ENCODE peak calls at places on chromosome 18, in six cellular contexts. One of them, this sample, is unnamed.

GRCh38 chr18:41655074-41655473 is 300.0 kb upstream of the PIK3C3 start:
- DNase-seq in heart right ventricle: no peak
- DNase-seq in ascending aorta: no peak
- DNase-seq in CD4-positive, CD25-positive, alpha-beta regulatory T cell: no peak
- DNase-seq in fibroblast of mammary gland: no peak
- DNase-seq in GM12865: no peak
- DNase-seq in this sample: no peak

GRCh38 chr18:25229080-25229479 is 122.9 kb downstream of the ZNF521 start:
- DNase-seq in heart right ventricle: peak; percentile 42
- DNase-seq in ascending aorta: no peak
- DNase-seq in CD4-positive, CD25-positive, alpha-beta regulatory T cell: no peak
- DNase-seq in fibroblast of mammary gland: peak; percentile 81
- DNase-seq in GM12865: no peak
- DNase-seq in this sample: peak; percentile 47

GRCh38 chr18:30971338-30971956 is 71.1 kb downstream of the DSC3 start:
- DNase-seq in heart right ventricle: no peak
- DNase-seq in ascending aorta: no peak
- DNase-seq in CD4-positive, CD25-positive, alpha-beta regulatory T cell: no peak
- DNase-seq in fibroblast of mammary gland: peak; percentile 33
- DNase-seq in GM12865: peak; percentile 47
- DNase-seq in this sample: peak; percentile 18

GRCh38 chr18:79856119-79857080 is 58.7 kb downstream of the KCNG2 start:
- DNase-seq in heart right ventricle: no peak
- DNase-seq in ascending aorta: no peak
- DNase-seq in CD4-positive, CD25-positive, alpha-beta regulatory T cell: no peak
- DNase-seq in fibroblast of mammary gland: peak; percentile 18
- DNase-seq in GM12865: peak; percentile 61
- DNase-seq in this sample: peak; percentile 55

GRCh38 chr18:77133920-77134496 is 1.4 kb upstream of the MBP start:
- DNase-seq in heart right ventricle: peak; percentile 53
- DNase-seq in ascending aorta: no peak
- DNase-seq in CD4-positive, CD25-positive, alpha-beta regulatory T cell: no peak
- DNase-seq in fibroblast of mammary gland: no peak
- DNase-seq in GM12865: peak; percentile 35
- DNase-seq in this sample: peak; percentile 77

GRCh38 chr18:23135679-23136325 is 517 bp downstream of the CABLES1 start:
- DNase-seq in heart right ventricle: no peak
- DNase-seq in ascending aorta: no peak
- DNase-seq in CD4-positive, CD25-positive, alpha-beta regulatory T cell: peak; percentile 7
- DNase-seq in fibroblast of mammary gland: no peak
- DNase-seq in GM12865: peak; percentile 53
- DNase-seq in this sample: no peak

GRCh38 chr18:26536032-26536431 is 12.3 kb downstream of the KCTD1 start:
- DNase-seq in heart right ventricle: no peak
- DNase-seq in ascending aorta: no peak
- DNase-seq in CD4-positive, CD25-positive, alpha-beta regulatory T cell: no peak
- DNase-seq in fibroblast of mammary gland: peak; percentile 28
- DNase-seq in GM12865: no peak
- DNase-seq in this sample: no peak

GRCh38 chr18:79950440-79951341 is 762 bp downstream of the SLC66A2 start:
- DNase-seq in heart right ventricle: no peak
- DNase-seq in ascending aorta: no peak
- DNase-seq in CD4-positive, CD25-positive, alpha-beta regulatory T cell: no peak
- DNase-seq in fibroblast of mammary gland: peak; percentile 12
- DNase-seq in GM12865: peak; percentile 41
- DNase-seq in this sample: no peak

GRCh38 chr18:77061946-77062517 is 70.6 kb downstream of the MBP start:
- DNase-seq in heart right ventricle: no peak
- DNase-seq in ascending aorta: no peak
- DNase-seq in CD4-positive, CD25-positive, alpha-beta regulatory T cell: no peak
- DNase-seq in fibroblast of mammary gland: no peak
- DNase-seq in GM12865: peak; percentile 87
- DNase-seq in this sample: no peak

GRCh38 chr18:2471523-2471922 is 99.8 kb downstream of the METTL4 start:
- DNase-seq in heart right ventricle: no peak
- DNase-seq in ascending aorta: no peak
- DNase-seq in CD4-positive, CD25-positive, alpha-beta regulatory T cell: no peak
- DNase-seq in fibroblast of mammary gland: no peak
- DNase-seq in GM12865: peak; percentile 21
- DNase-seq in this sample: peak; percentile 7

GRCh38 chr18:71116535-71116934 is 827.7 kb downstream of the SOCS6 start:
- DNase-seq in heart right ventricle: peak; percentile 14
- DNase-seq in ascending aorta: no peak
- DNase-seq in CD4-positive, CD25-positive, alpha-beta regulatory T cell: no peak
- DNase-seq in fibroblast of mammary gland: peak; percentile 17
- DNase-seq in GM12865: no peak
- DNase-seq in this sample: no peak

GRCh38 chr18:21703241-21703820 is 1.2 kb downstream of the ABHD3 start:
- DNase-seq in heart right ventricle: no peak
- DNase-seq in ascending aorta: no peak
- DNase-seq in CD4-positive, CD25-positive, alpha-beta regulatory T cell: peak; percentile 20
- DNase-seq in fibroblast of mammary gland: no peak
- DNase-seq in GM12865: peak; percentile 70
- DNase-seq in this sample: no peak

GRCh38 chr18:50277935-50278334 is 3.4 kb downstream of the MBD1 start:
- DNase-seq in heart right ventricle: no peak
- DNase-seq in ascending aorta: no peak
- DNase-seq in CD4-positive, CD25-positive, alpha-beta regulatory T cell: no peak
- DNase-seq in fibroblast of mammary gland: peak; percentile 81
- DNase-seq in GM12865: no peak
- DNase-seq in this sample: no peak

GRCh38 chr18:22999212-22999611 is 66.1 kb downstream of the RBBP8 start:
- DNase-seq in heart right ventricle: no peak
- DNase-seq in ascending aorta: no peak
- DNase-seq in CD4-positive, CD25-positive, alpha-beta regulatory T cell: no peak
- DNase-seq in fibroblast of mammary gland: peak; percentile 2
- DNase-seq in GM12865: no peak
- DNase-seq in this sample: no peak

GRCh38 chr18:45617284-45617683 is 2.0 kb downstream of the SLC14A2 start:
- DNase-seq in heart right ventricle: peak; percentile 59
- DNase-seq in ascending aorta: peak; percentile 78
- DNase-seq in CD4-positive, CD25-positive, alpha-beta regulatory T cell: no peak
- DNase-seq in fibroblast of mammary gland: peak; percentile 96
- DNase-seq in GM12865: no peak
- DNase-seq in this sample: no peak

GRCh38 chr18:65422544-65423136 is 328.2 kb upstream of the CDH7 start:
- DNase-seq in heart right ventricle: no peak
- DNase-seq in ascending aorta: no peak
- DNase-seq in CD4-positive, CD25-positive, alpha-beta regulatory T cell: no peak
- DNase-seq in fibroblast of mammary gland: no peak
- DNase-seq in GM12865: no peak
- DNase-seq in this sample: no peak

GRCh38 chr18:34159691-34160185 is 65.0 kb downstream of the NOL4 start:
- DNase-seq in heart right ventricle: no peak
- DNase-seq in ascending aorta: no peak
- DNase-seq in CD4-positive, CD25-positive, alpha-beta regulatory T cell: no peak
- DNase-seq in fibroblast of mammary gland: no peak
- DNase-seq in GM12865: no peak
- DNase-seq in this sample: no peak

GRCh38 chr18:77422974-77423373 is 173.3 kb downstream of the GALR1 start:
- DNase-seq in heart right ventricle: no peak
- DNase-seq in ascending aorta: no peak
- DNase-seq in CD4-positive, CD25-positive, alpha-beta regulatory T cell: no peak
- DNase-seq in fibroblast of mammary gland: peak; percentile 2
- DNase-seq in GM12865: no peak
- DNase-seq in this sample: no peak

GRCh38 chr18:68611301-68611700 is 103.6 kb downstream of the TMX3 start:
- DNase-seq in heart right ventricle: no peak
- DNase-seq in ascending aorta: no peak
- DNase-seq in CD4-positive, CD25-positive, alpha-beta regulatory T cell: no peak
- DNase-seq in fibroblast of mammary gland: no peak
- DNase-seq in GM12865: no peak
- DNase-seq in this sample: no peak

GRCh38 chr18:676747-677544 is 19.5 kb downstream of the TYMS start:
- DNase-seq in heart right ventricle: no peak
- DNase-seq in ascending aorta: no peak
- DNase-seq in CD4-positive, CD25-positive, alpha-beta regulatory T cell: no peak
- DNase-seq in fibroblast of mammary gland: no peak
- DNase-seq in GM12865: peak; percentile 60
- DNase-seq in this sample: no peak

GRCh38 chr18:79756826-79757225 is 40.9 kb upstream of the KCNG2 start:
- DNase-seq in heart right ventricle: no peak
- DNase-seq in ascending aorta: no peak
- DNase-seq in CD4-positive, CD25-positive, alpha-beta regulatory T cell: no peak
- DNase-seq in fibroblast of mammary gland: no peak
- DNase-seq in GM12865: no peak
- DNase-seq in this sample: no peak

GRCh38 chr18:24514439-24514838 is 54.0 kb downstream of the HRH4 start:
- DNase-seq in heart right ventricle: no peak
- DNase-seq in ascending aorta: no peak
- DNase-seq in CD4-positive, CD25-positive, alpha-beta regulatory T cell: no peak
- DNase-seq in fibroblast of mammary gland: peak; percentile 88
- DNase-seq in GM12865: peak; percentile 61
- DNase-seq in this sample: peak; percentile 33

GRCh38 chr18:10705786-10706185 is 180.0 kb downstream of the NAPG start:
- DNase-seq in heart right ventricle: no peak
- DNase-seq in ascending aorta: no peak
- DNase-seq in CD4-positive, CD25-positive, alpha-beta regulatory T cell: no peak
- DNase-seq in fibroblast of mammary gland: no peak
- DNase-seq in GM12865: no peak
- DNase-seq in this sample: no peak

GRCh38 chr18:24176727-24177416 is 38.0 kb downstream of the CABYR start:
- DNase-seq in heart right ventricle: peak; percentile 67
- DNase-seq in ascending aorta: no peak
- DNase-seq in CD4-positive, CD25-positive, alpha-beta regulatory T cell: peak; percentile 8
- DNase-seq in fibroblast of mammary gland: peak; percentile 60
- DNase-seq in GM12865: peak; percentile 85
- DNase-seq in this sample: peak; percentile 45

GRCh38 chr18:12990128-12990485 is 1.1 kb upstream of the CEP192 start:
- DNase-seq in heart right ventricle: no peak
- DNase-seq in ascending aorta: no peak
- DNase-seq in CD4-positive, CD25-positive, alpha-beta regulatory T cell: no peak
- DNase-seq in fibroblast of mammary gland: peak; percentile 18
- DNase-seq in GM12865: peak; percentile 46
- DNase-seq in this sample: peak; percentile 60

GRCh38 chr18:65091737-65092329 is 659.0 kb upstream of the CDH7 start:
- DNase-seq in heart right ventricle: no peak
- DNase-seq in ascending aorta: no peak
- DNase-seq in CD4-positive, CD25-positive, alpha-beta regulatory T cell: no peak
- DNase-seq in fibroblast of mammary gland: peak; percentile 2
- DNase-seq in GM12865: peak; percentile 12
- DNase-seq in this sample: peak; percentile 32

GRCh38 chr18:46220116-46220515 is 115.9 kb downstream of the HAUS1 start:
- DNase-seq in heart right ventricle: no peak
- DNase-seq in ascending aorta: no peak
- DNase-seq in CD4-positive, CD25-positive, alpha-beta regulatory T cell: no peak
- DNase-seq in fibroblast of mammary gland: peak; percentile 80
- DNase-seq in GM12865: no peak
- DNase-seq in this sample: no peak

GRCh38 chr18:10754128-10754527 is 228.3 kb downstream of the NAPG start:
- DNase-seq in heart right ventricle: no peak
- DNase-seq in ascending aorta: no peak
- DNase-seq in CD4-positive, CD25-positive, alpha-beta regulatory T cell: no peak
- DNase-seq in fibroblast of mammary gland: no peak
- DNase-seq in GM12865: no peak
- DNase-seq in this sample: no peak

GRCh38 chr18:67496469-67496868 is 20.1 kb downstream of the DSEL start:
- DNase-seq in heart right ventricle: no peak
- DNase-seq in ascending aorta: no peak
- DNase-seq in CD4-positive, CD25-positive, alpha-beta regulatory T cell: no peak
- DNase-seq in fibroblast of mammary gland: no peak
- DNase-seq in GM12865: no peak
- DNase-seq in this sample: no peak

GRCh38 chr18:27656167-27656778 is 471.2 kb upstream of the CHST9 start:
- DNase-seq in heart right ventricle: no peak
- DNase-seq in ascending aorta: no peak
- DNase-seq in CD4-positive, CD25-positive, alpha-beta regulatory T cell: no peak
- DNase-seq in fibroblast of mammary gland: no peak
- DNase-seq in GM12865: peak; percentile 28
- DNase-seq in this sample: no peak

GRCh38 chr18:52615321-52615720 is 275.3 kb downstream of the DCC start:
- DNase-seq in heart right ventricle: no peak
- DNase-seq in ascending aorta: no peak
- DNase-seq in CD4-positive, CD25-positive, alpha-beta regulatory T cell: no peak
- DNase-seq in fibroblast of mammary gland: no peak
- DNase-seq in GM12865: no peak
- DNase-seq in this sample: no peak
- H3K4me3 ChIP-seq in heart right ventricle: no peak overlapping the region
- H3K4me3 ChIP-seq in ascending aorta: no peak overlapping the region
- H3K4me3 ChIP-seq in CD4-positive, CD25-positive, alpha-beta regulatory T cell: no peak overlapping the region
- H3K4me3 ChIP-seq in fibroblast of mammary gland: no peak overlapping the region
- H3K4me3 ChIP-seq in GM12865: no peak overlapping the region
- H3K4me3 ChIP-seq in this sample: no peak overlapping the region

GRCh38 chr18:35582899-35583558 is 1.5 kb downstream of the GALNT1 start:
- DNase-seq in heart right ventricle: no peak
- DNase-seq in ascending aorta: no peak
- DNase-seq in CD4-positive, CD25-positive, alpha-beta regulatory T cell: no peak
- DNase-seq in fibroblast of mammary gland: peak; percentile 25
- DNase-seq in GM12865: peak; percentile 26
- DNase-seq in this sample: peak; percentile 48
- H3K4me3 ChIP-seq in heart right ventricle: peak overlapping the region; percentile 83
- H3K4me3 ChIP-seq in ascending aorta: peak overlapping the region; percentile 67
- H3K4me3 ChIP-seq in CD4-positive, CD25-positive, alpha-beta regulatory T cell: peak overlapping the region; percentile 81
- H3K4me3 ChIP-seq in fibroblast of mammary gland: peak overlapping the region; percentile 73
- H3K4me3 ChIP-seq in GM12865: no peak overlapping the region
- H3K4me3 ChIP-seq in this sample: no peak overlapping the region

DNA sequence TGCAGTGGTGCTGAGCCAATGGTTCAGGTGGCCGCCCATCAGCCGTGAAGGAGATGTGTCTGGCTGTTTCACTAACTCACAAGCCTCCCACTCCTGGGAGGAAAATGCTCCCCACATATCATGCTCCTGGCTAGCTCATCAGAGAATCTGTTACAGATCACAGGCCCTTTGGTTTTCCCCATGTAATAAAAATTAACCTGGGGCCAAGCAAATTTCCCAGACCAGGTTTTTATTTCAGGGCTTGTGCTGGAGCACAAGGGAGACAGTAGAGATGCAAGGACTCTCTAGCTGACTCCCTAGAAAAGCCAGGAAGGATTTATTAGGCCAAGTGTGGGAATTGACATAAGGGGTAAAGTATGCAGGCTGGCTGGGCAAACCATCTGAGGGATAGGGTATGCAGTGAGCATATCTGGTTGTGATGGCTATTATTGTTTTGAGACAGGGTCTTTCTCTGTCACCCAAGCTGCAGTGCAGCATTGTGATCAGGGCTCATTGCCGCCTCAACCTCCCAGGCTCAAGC is 40.6 kb upstream of the CCBE1 start:
- DNase-seq in heart right ventricle: no peak
- DNase-seq in ascending aorta: no peak
- DNase-seq in CD4-positive, CD25-positive, alpha-beta regulatory T cell: no peak
- DNase-seq in fibroblast of mammary gland: no peak
- DNase-seq in GM12865: no peak
- DNase-seq in this sample: no peak
- H3K4me3 ChIP-seq in heart right ventricle: no peak overlapping the region
- H3K4me3 ChIP-seq in ascending aorta: no peak overlapping the region
- H3K4me3 ChIP-seq in CD4-positive, CD25-positive, alpha-beta regulatory T cell: no peak overlapping the region
- H3K4me3 ChIP-seq in fibroblast of mammary gland: no peak overlapping the region
- H3K4me3 ChIP-seq in GM12865: no peak overlapping the region
- H3K4me3 ChIP-seq in this sample: no peak overlapping the region

DNA sequence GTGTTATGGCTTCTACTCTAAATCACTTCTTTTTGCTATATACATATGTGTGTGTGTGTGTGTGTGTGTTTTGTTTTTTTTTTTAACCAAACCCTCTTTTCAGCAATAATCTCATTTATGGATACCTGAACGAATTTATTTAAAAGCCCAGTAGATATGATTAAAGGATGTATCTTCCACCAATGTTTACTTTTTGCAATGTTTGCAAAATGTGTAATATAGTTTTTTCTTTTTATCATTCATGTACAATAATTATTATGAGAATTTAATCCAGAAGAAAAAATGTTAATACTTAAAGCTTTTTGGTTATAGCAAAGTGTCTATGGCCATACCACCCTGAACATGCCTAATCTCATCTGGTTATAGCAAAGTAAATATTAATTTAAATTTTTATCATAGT is 1.6 kb upstream of the CNDP2 start:
- DNase-seq in heart right ventricle: no peak
- DNase-seq in ascending aorta: no peak
- DNase-seq in CD4-positive, CD25-positive, alpha-beta regulatory T cell: no peak
- DNase-seq in fibroblast of mammary gland: no peak
- DNase-seq in GM12865: no peak
- DNase-seq in this sample: no peak
- H3K4me3 ChIP-seq in heart right ventricle: no peak overlapping the region
- H3K4me3 ChIP-seq in ascending aorta: no peak overlapping the region
- H3K4me3 ChIP-seq in CD4-positive, CD25-positive, alpha-beta regulatory T cell: no peak overlapping the region
- H3K4me3 ChIP-seq in fibroblast of mammary gland: no peak overlapping the region
- H3K4me3 ChIP-seq in GM12865: no peak overlapping the region
- H3K4me3 ChIP-seq in this sample: no peak overlapping the region